ENCODE peak calls at places on chromosomes 16 and 17, in seven cellular contexts. Q, Y, H, O, S, F and A are unnamed samples.
A peak's percentile ranks its signal among the peaks of the same experiment; 100 is the strongest.

GRCh38 chr16:1989826-1990335 is at the start of gene SYNGR3:
- DNase-seq in Q (no peak), Y (no peak), H (no peak), O (no peak), S (no peak), F (peak; percentile 54), A (no peak)

GRCh38 chr17:29156781-29157180 is 23.4 kb downstream of the MYO18A start:
- DNase-seq in Q (no peak), Y (no peak), H (no peak), O (no peak), S (no peak), F (no peak), A (no peak)

GRCh38 chr17:79214940-79215604 is 140.4 kb downstream of the ENGASE start:
- DNase-seq in Q (no peak), Y (no peak), H (no peak), O (no peak), S (no peak), F (no peak), A (no peak)

GRCh38 chr16:70805787-70806186 is 4.8 kb upstream of the VAC14 start:
- DNase-seq in Q (peak; percentile 78), Y (peak; percentile 40), H (peak; percentile 49), O (no peak), S (peak; percentile 95), F (no peak), A (peak; percentile 87)

GRCh38 chr16:83793179-83793578 is 14.6 kb upstream of the HSBP1 start:
- DNase-seq in Q (no peak), Y (no peak), H (no peak), O (no peak), S (peak; percentile 41), F (peak; percentile 57), A (no peak)

GRCh38 chr17:64161380-64161779 is 31.4 kb upstream of the ERN1 start:
- DNase-seq in Q (no peak), Y (no peak), H (no peak), O (no peak), S (peak; percentile 6), F (no peak), A (peak; percentile 35)

GRCh38 chr17:15334266-15334665 is 7.1 kb downstream of the TEKT3 start:
- DNase-seq in Q (peak; percentile 22), Y (no peak), H (no peak), O (no peak), S (peak; percentile 58), F (no peak), A (no peak)

GRCh38 chr17:30551666-30552339 is 74.6 kb downstream of the GOSR1 start:
- DNase-seq in Q (no peak), Y (no peak), H (no peak), O (no peak), S (no peak), F (no peak), A (no peak)

GRCh38 chr16:80931985-80932720 is 74.5 kb downstream of the CMC2 start:
- DNase-seq in Q (peak; percentile 74), Y (peak; percentile 77), H (peak; percentile 83), O (peak; percentile 82), S (no peak), F (peak; percentile 74), A (peak; percentile 45)

GRCh38 chr17:11986179-11986938 is 10.9 kb downstream of the ZNF18 start:
- DNase-seq in Q (peak; percentile 38), Y (no peak), H (peak; percentile 45), O (no peak), S (no peak), F (no peak), A (no peak)

DNA sequence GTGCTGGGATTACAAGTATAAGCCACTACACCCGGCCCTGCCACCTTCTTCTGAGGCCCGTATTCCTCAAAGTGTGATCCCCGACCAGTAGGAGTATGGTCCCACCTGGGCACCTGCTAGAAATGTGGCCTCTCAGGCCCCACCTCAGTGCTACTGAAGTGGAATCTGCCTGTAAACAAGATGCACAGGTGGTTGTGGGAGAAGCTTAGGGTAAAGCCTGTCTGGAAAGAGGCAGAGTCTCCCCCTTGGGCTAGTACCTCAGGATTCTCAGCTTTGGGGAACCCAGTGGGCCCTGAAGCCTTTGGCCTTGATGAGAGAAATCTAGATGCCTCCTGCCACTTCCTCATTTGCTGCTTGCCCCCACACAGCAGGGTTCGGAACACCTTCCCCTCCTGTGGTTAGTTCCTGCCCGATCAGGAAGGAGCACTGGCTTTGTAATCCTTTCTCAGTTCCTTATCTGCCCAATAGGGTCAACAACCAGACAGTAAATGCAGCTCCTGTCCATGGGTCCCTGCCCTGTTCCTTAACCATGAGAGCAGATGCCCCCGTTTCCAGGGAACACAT is 25.2 kb downstream of the TK2 start:
- DNase-seq in Q (no peak), Y (no peak), H (no peak), O (peak; percentile 62), S (no peak), F (no peak), A (no peak)
- H3K4me3 ChIP-seq in Q (no peak overlapping the region), Y (no peak overlapping the region), H (no peak overlapping the region), O (no peak overlapping the region), S (no peak overlapping the region), F (no peak overlapping the region), A (no peak overlapping the region)

DNA sequence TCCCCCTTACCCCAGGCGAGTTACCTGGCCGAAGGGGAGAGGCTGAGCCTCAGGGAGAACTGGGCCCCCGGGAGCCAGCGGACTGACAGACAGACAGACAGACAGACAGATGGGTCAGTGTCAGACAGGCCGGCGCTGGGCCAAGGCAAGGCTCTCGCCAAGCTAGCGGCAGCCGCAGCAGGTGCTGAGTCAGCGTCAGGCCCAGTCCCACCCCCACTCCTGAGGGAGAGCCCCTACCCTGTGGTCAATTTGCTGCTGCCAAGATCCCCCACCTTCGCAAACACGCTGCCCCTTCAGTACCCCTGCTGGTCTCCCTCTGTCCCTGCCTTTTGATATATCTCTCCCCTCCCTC is 1.5 kb downstream of the FGF11 start:
- DNase-seq in Q (peak; percentile 39), Y (peak; percentile 20), H (peak; percentile 22), O (peak; percentile 69), S (peak; percentile 25), F (peak; percentile 71), A (no peak)
- TF ChIP-seq CTCF in Q (peak; percentile 27), Y (peak; percentile 14), H (peak; percentile 23), O (no peak), S (no peak), F (no peak), A (no peak)

DNA sequence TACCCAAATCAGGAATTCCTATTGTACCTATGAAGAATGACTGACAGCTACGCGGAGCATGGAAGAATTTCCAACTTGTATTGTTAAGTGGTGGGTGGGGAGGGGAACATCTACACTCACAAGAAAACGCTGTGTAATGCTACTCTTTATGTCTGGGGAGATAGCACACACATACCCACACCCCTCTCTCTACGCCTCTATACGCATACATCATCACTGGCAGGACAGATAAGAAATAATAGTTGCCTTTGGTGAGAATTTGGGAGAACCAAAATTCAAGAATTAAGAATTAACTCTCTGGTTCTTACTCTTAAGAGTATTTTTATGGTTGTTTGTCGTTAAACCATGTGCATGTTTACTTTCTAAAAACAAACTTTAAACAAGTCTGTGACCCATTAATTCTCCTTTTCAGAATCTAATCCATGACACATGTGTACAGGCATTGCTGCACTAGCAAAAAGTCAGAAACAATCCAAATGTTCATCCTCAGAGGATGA is 33.9 kb downstream of the CREBBP start:
- DNase-seq in Q (no peak), Y (no peak), H (no peak), O (no peak), S (no peak), F (no peak), A (no peak)
- H3K4me3 ChIP-seq in Q (no peak overlapping the region), Y (no peak overlapping the region), H (no peak overlapping the region), O (no peak overlapping the region), S (no peak overlapping the region), F (no peak overlapping the region), A (no peak overlapping the region)

GRCh38 chr17:73929860-73930430 is 273.5 kb upstream of the RPL38 start:
- DNase-seq in Q (no peak), Y (no peak), H (no peak), O (no peak), S (no peak), F (peak; percentile 38), A (no peak)
- TF ChIP-seq CTCF in Q (no peak), Y (no peak), H (no peak), O (no peak), S (no peak), F (no peak), A (no peak)

GRCh38 chr17:17424552-17424951 is 52.2 kb upstream of the MED9 start:
- DNase-seq in Q (no peak), Y (no peak), H (no peak), O (no peak), S (no peak), F (no peak), A (no peak)
- H3K4me3 ChIP-seq in Q (no peak overlapping the region), Y (no peak overlapping the region), H (no peak overlapping the region), O (no peak overlapping the region), S (no peak overlapping the region), F (no peak overlapping the region), A (no peak overlapping the region)

GRCh38 chr17:36008998-36009665 is 7.8 kb upstream of the CCL15 start:
- DNase-seq in Q (peak; percentile 27), Y (peak; percentile 21), H (peak; percentile 13), O (no peak), S (no peak), F (peak; percentile 54), A (peak; percentile 17)
- TF ChIP-seq CTCF in Q (peak; percentile 54), Y (peak; percentile 59), H (peak; percentile 30), O (no peak), S (peak; percentile 49), F (peak; percentile 78), A (peak; percentile 39)

DNA sequence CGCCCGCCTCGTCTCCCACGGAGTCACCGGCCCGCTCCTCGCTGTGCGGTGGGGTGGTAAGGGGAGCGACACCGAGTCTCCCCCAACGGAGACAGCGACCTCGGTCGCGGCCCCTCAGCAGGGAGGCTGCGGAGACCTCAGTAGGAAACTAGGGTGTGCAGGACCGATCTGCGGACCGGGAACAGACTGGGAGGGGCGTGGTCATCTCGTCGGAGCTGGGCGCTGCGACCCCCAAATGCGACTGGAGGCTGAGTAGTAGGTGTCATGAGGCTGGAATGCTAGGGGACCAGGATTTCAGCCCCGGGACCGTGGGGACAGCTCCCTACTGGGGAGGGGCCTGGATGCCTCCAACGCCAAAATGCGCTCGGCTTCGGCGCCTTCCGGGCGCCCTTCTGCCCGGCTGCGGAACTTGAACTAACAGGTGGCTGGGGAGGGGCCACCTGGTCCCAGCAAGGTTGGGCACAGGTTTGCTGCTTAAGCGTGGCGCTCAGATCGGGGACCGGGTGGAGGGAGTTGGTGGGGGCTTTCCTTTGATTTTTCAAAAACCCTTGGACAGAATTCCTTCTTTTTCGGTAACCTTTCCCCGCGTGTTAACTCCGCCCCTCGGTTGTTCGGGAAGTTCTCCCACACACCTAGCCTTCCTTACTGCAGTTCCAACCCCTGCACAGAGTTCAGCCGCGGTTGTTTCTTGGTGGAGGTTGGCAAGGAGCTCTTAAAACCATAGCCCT is 1.5 kb downstream of the CACNG4 start:
- DNase-seq in Q (no peak), Y (no peak), H (no peak), O (no peak), S (no peak), F (peak; percentile 71), A (no peak)
- H3K4me3 ChIP-seq in Q (peak overlapping the region; percentile 10), Y (no peak overlapping the region), H (peak overlapping the region; percentile 13), O (peak overlapping the region; percentile 50), S (peak overlapping the region; percentile 18), F (peak overlapping the region; percentile 84), A (no peak overlapping the region)